ENCODE peak calls at places on chromosome 4, in seven cellular contexts. L, G, T, X, F, C and E are unnamed samples.

GRCh38 chr4:13236485-13236884 is 247.7 kb downstream of the RAB28 start:
- DNase-seq in L (no peak), G (no peak), T (no peak), X (no peak), F (no peak), C (no peak), E (no peak)

GRCh38 chr4:139154952-139155557 is 22.0 kb downstream of the ELF2 start:
- DNase-seq in L (no peak), G (no peak), T (no peak), X (no peak), F (no peak), C (no peak), E (no peak)

GRCh38 chr4:1192091-1192492 is 19.7 kb upstream of the SPON2 start:
- DNase-seq in L (peak; percentile 99), G (peak; percentile 44), T (no peak), X (peak; percentile 76), F (peak; percentile 90), C (peak; percentile 96), E (no peak)

GRCh38 chr4:53120801-53121200 is 245.1 kb downstream of the SCFD2 start:
- DNase-seq in L (no peak), G (no peak), T (no peak), X (no peak), F (peak; percentile 72), C (no peak), E (no peak)

GRCh38 chr4:140595065-140595464 is 26.3 kb upstream of the UCP1 start:
- DNase-seq in L (peak; percentile 5), G (no peak), T (no peak), X (no peak), F (peak; percentile 20), C (peak; percentile 19), E (peak; percentile 7)

GRCh38 chr4:55180980-55181379 is 55.6 kb upstream of the KDR start:
- DNase-seq in L (peak; percentile 46), G (no peak), T (no peak), X (no peak), F (no peak), C (no peak), E (no peak)

GRCh38 chr4:163482197-163482596 is 8.6 kb upstream of the TKTL2 start:
- DNase-seq in L (no peak), G (no peak), T (no peak), X (no peak), F (no peak), C (no peak), E (no peak)

GRCh38 chr4:101285985-101286384 is 61.3 kb downstream of the PPP3CA start:
- DNase-seq in L (no peak), G (no peak), T (no peak), X (no peak), F (no peak), C (no peak), E (no peak)

GRCh38 chr4:148574502-148574901 is 132.3 kb upstream of the NR3C2 start:
- DNase-seq in L (peak; percentile 19), G (no peak), T (no peak), X (no peak), F (no peak), C (peak; percentile 51), E (no peak)

GRCh38 chr4:82948647-82949204 is 48.2 kb downstream of the THAP9 start:
- DNase-seq in L (peak; percentile 56), G (no peak), T (no peak), X (no peak), F (no peak), C (no peak), E (no peak)

GRCh38 chr4:138911903-138912713 is 103.5 kb upstream of the NOCT start:
- DNase-seq in L (no peak), G (no peak), T (no peak), X (peak; percentile 18), F (no peak), C (no peak), E (peak; percentile 81)

GRCh38 chr4:10441512-10441911 is 15.7 kb downstream of the ZNF518B start:
- DNase-seq in L (no peak), G (no peak), T (no peak), X (no peak), F (no peak), C (no peak), E (no peak)

GRCh38 chr4:27934881-27935280 is 1074.2 kb downstream of the STIM2 start:
- DNase-seq in L (no peak), G (no peak), T (no peak), X (no peak), F (no peak), C (no peak), E (no peak)

GRCh38 chr4:159428975-159429692 is 326.3 kb downstream of the RAPGEF2 start:
- DNase-seq in L (no peak), G (no peak), T (no peak), X (no peak), F (no peak), C (no peak), E (no peak)

GRCh38 chr4:41569957-41570356 is 32.0 kb downstream of the LIMCH1 start:
- DNase-seq in L (no peak), G (no peak), T (no peak), X (peak; percentile 33), F (no peak), C (no peak), E (no peak)

GRCh38 chr4:2803624-2804448 is 11.0 kb downstream of the SH3BP2 start:
- DNase-seq in L (no peak), G (no peak), T (no peak), X (peak; percentile 24), F (no peak), C (no peak), E (no peak)

GRCh38 chr4:175253184-175253902 is 335.2 kb downstream of the ADAM29 start:
- DNase-seq in L (peak; percentile 23), G (peak; percentile 21), T (no peak), X (no peak), F (no peak), C (no peak), E (no peak)

GRCh38 chr4:52945982-52946381 is 83.9 kb downstream of the RASL11B start:
- DNase-seq in L (no peak), G (no peak), T (no peak), X (no peak), F (no peak), C (no peak), E (no peak)

GRCh38 chr4:182906786-182907185 is 10.4 kb downstream of the DCTD start:
- DNase-seq in L (no peak), G (no peak), T (no peak), X (no peak), F (no peak), C (no peak), E (no peak)

GRCh38 chr4:139227729-139228404 is 50.8 kb upstream of the ELF2 start:
- DNase-seq in L (no peak), G (no peak), T (no peak), X (no peak), F (no peak), C (no peak), E (no peak)

GRCh38 chr4:82372874-82373815 is 646 bp downstream of the HNRNPD start:
- DNase-seq in L (peak; percentile 63), G (peak; percentile 79), T (peak; percentile 85), X (peak; percentile 60), F (peak; percentile 88), C (peak; percentile 76), E (peak; percentile 75)

GRCh38 chr4:112422644-112423043 is 93.3 kb downstream of the NEUROG2 start:
- DNase-seq in L (no peak), G (no peak), T (no peak), X (no peak), F (no peak), C (no peak), E (no peak)

GRCh38 chr4:40301592-40301991 is 33.5 kb upstream of the CHRNA9 start:
- DNase-seq in L (no peak), G (no peak), T (peak; percentile 37), X (no peak), F (no peak), C (no peak), E (no peak)

GRCh38 chr4:184833046-184833838 is 7.5 kb upstream of the ACSL1 start:
- DNase-seq in L (no peak), G (no peak), T (no peak), X (no peak), F (no peak), C (no peak), E (no peak)

GRCh38 chr4:130760246-130760645 is 1664.3 kb downstream of the C4orf33 start:
- DNase-seq in L (no peak), G (peak; percentile 37), T (no peak), X (no peak), F (no peak), C (no peak), E (no peak)

GRCh38 chr4:6283282-6283681 is 13.6 kb downstream of the WFS1 start:
- DNase-seq in L (no peak), G (no peak), T (no peak), X (no peak), F (no peak), C (no peak), E (no peak)

GRCh38 chr4:73692701-73693100 is 47.7 kb upstream of the CXCL8 start:
- DNase-seq in L (no peak), G (no peak), T (no peak), X (no peak), F (no peak), C (no peak), E (no peak)

GRCh38 chr4:40577588-40578253 is 51.9 kb downstream of the RBM47 start:
- DNase-seq in L (no peak), G (no peak), T (no peak), X (no peak), F (no peak), C (no peak), E (no peak)

GRCh38 chr4:120753854-120754253 is 168.7 kb downstream of the PRDM5 start:
- DNase-seq in L (no peak), G (no peak), T (no peak), X (no peak), F (no peak), C (no peak), E (peak; percentile 65)

GRCh38 chr4:168437192-168437938 is 42.9 kb downstream of the DDX60L start:
- DNase-seq in L (no peak), G (no peak), T (peak; percentile 15), X (no peak), F (no peak), C (no peak), E (no peak)

GRCh38 chr4:87053064-87053693 is 118.4 kb downstream of the AFF1 start:
- DNase-seq in L (no peak), G (no peak), T (no peak), X (no peak), F (no peak), C (no peak), E (no peak)

GRCh38 chr4:146329042-146329716 is 114.8 kb downstream of the REELD1 start:
- DNase-seq in L (peak; percentile 80), G (peak; percentile 68), T (no peak), X (no peak), F (no peak), C (peak; percentile 59), E (no peak)

GRCh38 chr4:76305033-76305687 is 1.4 kb upstream of the STBD1 start:
- DNase-seq in L (no peak), G (no peak), T (no peak), X (no peak), F (no peak), C (no peak), E (no peak)

GRCh38 chr4:21476753-21477152 is 471.8 kb downstream of the KCNIP4 start:
- DNase-seq in L (peak; percentile 3), G (no peak), T (no peak), X (no peak), F (no peak), C (no peak), E (no peak)

GRCh38 chr4:156954598-156954997 is 17.0 kb downstream of the PDGFC start:
- DNase-seq in L (peak; percentile 65), G (peak; percentile 69), T (no peak), X (no peak), F (no peak), C (no peak), E (no peak)

GRCh38 chr4:35963969-35964515 is 280.3 kb downstream of the ARAP2 start:
- DNase-seq in L (no peak), G (no peak), T (no peak), X (no peak), F (no peak), C (no peak), E (no peak)